ENCODE peak calls at places on chromosomes 11 and 22, in five cellular contexts. Q is CD4-positive, alpha-beta T cell; F is iPS-NIHi11; A is OCI-M1; I is fibroblast of lung. J is an unnamed sample.

GRCh38 chr22:45329536-45329936 is 19.8 kb downstream of the FAM118A start:
- DNase-seq in Q (no peak), A (no peak), I (no peak), F (no peak), J (peak)

GRCh38 chr22:26709617-26710390 is 52.4 kb downstream of the MIAT start:
- DNase-seq in F (no peak), I (peak), Q (no peak), A (no peak), J (no peak)

GRCh38 chr11:72742522-72743320 is 9.5 kb downstream of the ARAP1 start:
- DNase-seq in I (no peak), Q (no peak), A (no peak), F (no peak), J (no peak)

GRCh38 chr11:73323464-73323863 is 15.4 kb downstream of the ARHGEF17 start:
- DNase-seq in F (peak), I (peak), Q (no peak), A (no peak), J (peak)

GRCh38 chr11:76919887-76920746 is 59.4 kb downstream of the ACER3 start:
- DNase-seq in Q (peak), A (peak), I (peak), F (peak), J (peak)

GRCh38 chr11:113110046-113110445 is 148.8 kb downstream of the NCAM1 start:
- DNase-seq in F (no peak), A (no peak), I (no peak), Q (no peak), J (no peak)

GRCh38 chr11:100753144-100753543 is 66.1 kb downstream of the ARHGAP42 start:
- DNase-seq in A (no peak), F (no peak), Q (no peak), I (no peak), J (no peak)

GRCh38 chr22:41215926-41216325 is 10.8 kb downstream of the L3MBTL2 start:
- DNase-seq in Q (no peak), F (no peak), A (no peak), I (no peak), J (no peak)

GRCh38 chr11:59954219-59954847 is 9.5 kb upstream of the OOSP4A start:
- DNase-seq in Q (no peak), F (no peak), I (no peak), A (no peak), J (no peak)

GRCh38 chr11:111183706-111184105 is 61.8 kb upstream of the POU2AF2 start:
- DNase-seq in Q (no peak), I (no peak), F (no peak), A (no peak), J (no peak)

GRCh38 chr11:84430661-84431060 is 1144.5 kb upstream of the CCDC90B start:
- DNase-seq in I (no peak), A (no peak), Q (no peak), F (no peak), J (no peak)

GRCh38 chr11:21927628-21928027 is 265.3 kb upstream of the ANO5 start:
- DNase-seq in I (no peak), Q (no peak), A (no peak), F (no peak), J (no peak)

GRCh38 chr22:45552580-45553332 is 50.1 kb downstream of the FBLN1 start:
- DNase-seq in A (no peak), I (peak), F (peak), Q (no peak), J (no peak)

GRCh38 chr11:34509336-34509902 is 4.2 kb downstream of the ELF5 start:
- DNase-seq in Q (no peak), I (no peak), F (no peak), A (peak), J (no peak)

GRCh38 chr11:12737024-12737423 is 62.8 kb downstream of the TEAD1 start:
- DNase-seq in F (no peak), A (no peak), I (no peak), Q (no peak), J (no peak)

GRCh38 chr11:119509969-119510401 is 87.0 kb upstream of the THY1 start:
- DNase-seq in F (no peak), A (peak), Q (no peak), I (peak), J (no peak)

GRCh38 chr11:88520391-88520790 is 182.9 kb upstream of the CTSC start:
- DNase-seq in A (no peak), I (peak), Q (no peak), F (no peak), J (no peak)

GRCh38 chr11:128687321-128687720 is 6.6 kb upstream of the FLI1 start:
- DNase-seq in F (peak), A (no peak), I (no peak), Q (no peak), J (no peak)

GRCh38 chr11:115884800-115885445 is 380.7 kb upstream of the CADM1 start:
- DNase-seq in F (no peak), Q (no peak), A (no peak), I (no peak), J (no peak)

GRCh38 chr11:122393209-122393850 is 262.2 kb upstream of the UBASH3B start:
- DNase-seq in F (no peak), I (no peak), A (peak), Q (no peak), J (no peak)

GRCh38 chr22:43550024-43550620 is 138.3 kb downstream of the MPPED1 start:
- DNase-seq in F (no peak), Q (no peak), I (no peak), A (no peak), J (no peak)

GRCh38 chr11:102144357-102145342 is 34.4 kb downstream of the YAP1 start:
- DNase-seq in Q (no peak), A (peak), F (peak), I (peak), J (peak)

GRCh38 chr11:14905104-14906033 is 13.3 kb upstream of the CYP2R1 start:
- DNase-seq in I (peak), F (peak), A (peak), Q (peak), J (peak)

GRCh38 chr11:111565111-111565720 is 24.7 kb downstream of the LAYN start:
- DNase-seq in Q (peak), F (peak), A (peak), I (peak), J (peak)

GRCh38 chr11:62208785-62209144 is 292 bp downstream of the SCGB2A1 start:
- DNase-seq in Q (no peak), F (no peak), A (no peak), I (no peak), J (no peak)

GRCh38 chr22:45903355-45904149 is 73.4 kb downstream of the WNT7B start:
- DNase-seq in Q (no peak), F (no peak), A (no peak), I (peak), J (peak)

J was measured in lung microvascular endothelial cell.